ENCODE peak calls at places on chromosomes 16 and 17, in six cellular contexts. P is neural progenitor cell, C is HCT116, B is hepatocyte, U is MM.1S, M is GM23338. K is an unnamed sample.

GRCh38 chr16:47921535-47921934 is 234.3 kb downstream of the ABCC12 start:
- DNase-seq in C (no peak), B (no peak), M (no peak), U (no peak), P (no peak), K (no peak)

GRCh38 chr17:9917131-9917530 is 12.1 kb upstream of the RCVRN start:
- DNase-seq in M (no peak), U (no peak), B (no peak), C (no peak), P (no peak), K (no peak)

GRCh38 chr17:78609198-78609597 is 32.0 kb upstream of the DNAH17 start:
- DNase-seq in C (no peak), P (no peak), B (no peak), U (no peak), M (no peak), K (no peak)

GRCh38 chr17:74639704-74640142 is 16.2 kb upstream of the CD300E start:
- DNase-seq in B (no peak), M (no peak), C (no peak), P (no peak), U (peak; percentile 73), K (no peak)

GRCh38 chr17:30812218-30813177 is 12.0 kb downstream of the CRLF3 start:
- DNase-seq in P (no peak), U (no peak), M (no peak), B (no peak), C (no peak), K (peak; percentile 66)

GRCh38 chr16:87922250-87922871 is 14.0 kb downstream of the CA5A start:
- DNase-seq in B (no peak), P (no peak), C (no peak), U (no peak), M (no peak), K (no peak)

GRCh38 chr16:89700649-89701424 is 668 bp downstream of the SPATA2L start:
- DNase-seq in U (peak; percentile 63), C (no peak), B (peak; percentile 93), P (peak; percentile 87), M (peak; percentile 81), K (peak; percentile 82)

GRCh38 chr17:19747829-19748806 is at the start of gene ALDH3A1:
- DNase-seq in U (no peak), B (peak; percentile 38), M (no peak), C (no peak), P (peak; percentile 22), K (peak; percentile 76)

GRCh38 chr17:50362661-50363060 is 10.3 kb downstream of the MRPL27 start:
- DNase-seq in U (no peak), P (no peak), M (no peak), B (no peak), C (no peak), K (no peak)

GRCh38 chr17:42165751-42166150 is 11.0 kb upstream of the RAB5C start:
- DNase-seq in P (no peak), C (no peak), M (no peak), B (no peak), U (no peak), K (no peak)

GRCh38 chr17:74027539-74027938 is 175.9 kb upstream of the RPL38 start:
- DNase-seq in B (no peak), M (no peak), U (no peak), P (no peak), C (no peak), K (no peak)

GRCh38 chr17:36608794-36609497 is 7.6 kb downstream of the MRM1 start:
- DNase-seq in C (peak; percentile 31), U (peak; percentile 78), B (peak; percentile 66), M (peak; percentile 76), P (peak; percentile 69), K (peak; percentile 49)

GRCh38 chr17:76147211-76148014 is 6.4 kb upstream of the FOXJ1 start:
- DNase-seq in B (no peak), U (no peak), C (peak; percentile 35), P (no peak), M (peak; percentile 48), K (peak; percentile 48)

GRCh38 chr17:64128787-64129514 is 993 bp downstream of the ERN1 start:
- DNase-seq in B (peak; percentile 55), U (no peak), C (no peak), M (peak; percentile 41), P (no peak), K (peak; percentile 68)

GRCh38 chr16:4214215-4214621 is 27.7 kb downstream of the SRL start:
- DNase-seq in C (peak; percentile 19), B (peak; percentile 76), M (no peak), P (no peak), U (no peak), K (peak; percentile 93)

GRCh38 chr17:70022175-70022574 is 52.9 kb upstream of the KCNJ16 start:
- DNase-seq in B (no peak), C (no peak), P (no peak), M (no peak), U (no peak), K (peak; percentile 20)

GRCh38 chr17:63537991-63538692 is 12.1 kb upstream of the DCAF7 start:
- DNase-seq in U (no peak), M (peak; percentile 67), B (no peak), C (no peak), P (peak; percentile 9), K (peak; percentile 40)

GRCh38 chr16:66370786-66371684 is 4.5 kb downstream of the CDH5 start:
- DNase-seq in P (no peak), U (no peak), B (no peak), C (no peak), M (no peak), K (no peak)

GRCh38 chr17:56203430-56203829 is 50.2 kb downstream of the ANKFN1 start:
- DNase-seq in B (no peak), U (peak; percentile 34), C (peak; percentile 49), P (no peak), M (no peak), K (peak; percentile 9)

GRCh38 chr17:29124931-29125270 is 55.3 kb downstream of the MYO18A start:
- DNase-seq in C (no peak), M (no peak), B (no peak), U (no peak), P (no peak), K (no peak)

GRCh38 chr17:74757931-74758845 is 9.8 kb downstream of the NHERF1 start:
- DNase-seq in C (no peak), U (no peak), P (no peak), B (no peak), M (no peak), K (no peak)

GRCh38 chr17:8798176-8799000 is 777 bp downstream of the MFSD6L start:
- DNase-seq in C (no peak), M (peak; percentile 42), P (no peak), U (no peak), B (no peak), K (no peak)

GRCh38 chr17:1039119-1039507 is 42.2 kb downstream of the TIMM22 start:
- DNase-seq in B (no peak), P (no peak), C (no peak), U (no peak), M (no peak), K (no peak)

GRCh38 chr17:1038459-1039118 is 41.7 kb downstream of the TIMM22 start:
- DNase-seq in P (peak; percentile 48), M (no peak), B (no peak), C (no peak), U (no peak), K (no peak)

GRCh38 chr17:1041746-1042145 is 44.8 kb downstream of the TIMM22 start:
- DNase-seq in P (no peak), M (no peak), U (no peak), C (no peak), B (no peak), K (no peak)

GRCh38 chr17:1040216-1040600 is 43.3 kb downstream of the TIMM22 start:
- DNase-seq in U (no peak), M (no peak), C (no peak), B (no peak), P (no peak), K (no peak)

GRCh38 chr17:1039511-1040215 is 42.7 kb downstream of the TIMM22 start:
- DNase-seq in P (no peak), M (no peak), B (no peak), U (no peak), C (no peak), K (no peak)
- TF ChIP-seq EZH2phosphoT487 in P (no peak), M (no peak), B (no peak), U (no peak), C (no peak), K (no peak)

GRCh38 chr16:84740596-84741071 is 40.8 kb downstream of the USP10 start:
- DNase-seq in P (no peak), B (no peak), M (no peak), C (no peak), U (no peak), K (peak; percentile 42)
- H3K27ac ChIP-seq in P (no peak overlapping the region), B (no peak overlapping the region), M (peak overlapping the region; percentile 39), C (no peak overlapping the region), U (no peak overlapping the region), K (peak overlapping the region; percentile 93)

GRCh38 chr17:7561028-7561575 is 617 bp upstream of the SENP3 start:
- DNase-seq in C (peak; percentile 71), M (peak; percentile 95), B (peak; percentile 96), P (peak; percentile 95), U (peak; percentile 89), K (peak; percentile 93)
- TF ChIP-seq EZH2phosphoT487 in C (no peak), M (no peak), B (no peak), P (no peak), U (no peak), K (no peak)

GRCh38 chr16:27243725-27244362 is 24.7 kb downstream of the NSMCE1 start:
- DNase-seq in C (no peak), B (no peak), U (no peak), M (no peak), P (no peak), K (no peak)
- H3K27ac ChIP-seq in C (no peak overlapping the region), B (peak overlapping the region; percentile 73), U (peak overlapping the region; percentile 66), M (no peak overlapping the region), P (no peak overlapping the region), K (peak overlapping the region; percentile 45)